ENCODE peak calls at places on chromosomes 5 and 9, in four cellular contexts. M is endodermal cell, J is NCI-H1048, Q is AG10803. S is an unnamed sample.

GRCh38 chr5:140400730-140401361 is 787 bp upstream of the ANKHD1 start:
- DNase-seq in M (peak), J (peak), Q (peak), S (peak)

GRCh38 chr9:72363226-72363625 is 1.8 kb downstream of the ZFAND5 start:
- DNase-seq in J (no peak), Q (no peak), M (no peak), S (peak)

GRCh38 chr5:170307575-170308465 is 10.2 kb upstream of the LCP2 start:
- DNase-seq in J (no peak), Q (peak), M (no peak), S (peak)

GRCh38 chr9:33649463-33649862 is 125.4 kb downstream of the ANKRD18B start:
- DNase-seq in Q (no peak), M (no peak), J (no peak), S (no peak)

GRCh38 chr5:107121793-107122519 is 548.8 kb downstream of the EFNA5 start:
- DNase-seq in M (no peak), J (no peak), Q (no peak), S (no peak)

GRCh38 chr9:133584167-133584558 is 25.0 kb downstream of the FAM163B start:
- DNase-seq in M (no peak), J (no peak), Q (no peak), S (no peak)

GRCh38 chr9:14312721-14313377 is 1.1 kb downstream of the NFIB start:
- DNase-seq in J (no peak), Q (no peak), M (peak), S (peak)

GRCh38 chr9:85514256-85514655 is 227.5 kb downstream of the AGTPBP1 start:
- DNase-seq in Q (no peak), M (no peak), J (no peak), S (peak)

GRCh38 chr5:112348915-112349314 is 70.2 kb downstream of the EPB41L4A start:
- DNase-seq in Q (no peak), J (no peak), M (no peak), S (no peak)

GRCh38 chr5:54990751-54991349 is 5.5 kb upstream of the ESM1 start:
- DNase-seq in J (no peak), M (no peak), Q (peak), S (peak)

GRCh38 chr5:135457424-135458071 is 5.4 kb upstream of the TIFAB start:
- DNase-seq in Q (peak), M (peak), J (peak), S (peak)

GRCh38 chr5:122192883-122193496 is 63.6 kb downstream of the ZNF474 start:
- DNase-seq in M (peak), Q (peak), J (peak), S (peak)

GRCh38 chr9:131834721-131835120 is 94.8 kb upstream of the RAPGEF1 start:
- DNase-seq in J (no peak), Q (no peak), M (no peak), S (no peak)

GRCh38 chr5:126234563-126235195 is 188.5 kb upstream of the GRAMD2B start:
- DNase-seq in J (no peak), M (peak), Q (peak), S (peak)

GRCh38 chr9:136074706-136075105 is 20.4 kb downstream of the NACC2 start:
- DNase-seq in J (no peak), Q (no peak), M (peak), S (no peak)

GRCh38 chr5:10595678-10596309 is 31.9 kb downstream of the ANKRD33B start:
- DNase-seq in M (no peak), J (peak), Q (peak), S (peak)

GRCh38 chr5:31270396-31270795 is 76.9 kb downstream of the CDH6 start:
- DNase-seq in J (no peak), M (no peak), Q (no peak), S (no peak)

GRCh38 chr5:11181940-11182339 is 420.9 kb upstream of the DAP start:
- DNase-seq in J (no peak), Q (no peak), M (no peak), S (no peak)

GRCh38 chr5:163385276-163385675 is 52.1 kb upstream of the CCNG1 start:
- DNase-seq in M (no peak), Q (no peak), J (no peak), S (no peak)

GRCh38 chr9:114170792-114171461 is 15.6 kb downstream of the COL27A1 start:
- DNase-seq in J (no peak), Q (no peak), M (no peak), S (no peak)

GRCh38 chr5:177494356-177495195 is 2.8 kb downstream of the PDLIM7 start:
- DNase-seq in M (peak), Q (peak), J (no peak), S (peak)

GRCh38 chr5:41856644-41857491 is 13.4 kb downstream of the OXCT1 start:
- DNase-seq in Q (peak), M (peak), J (no peak), S (peak)

GRCh38 chr9:126151031-126151670 is 175.5 kb upstream of the MVB12B start:
- DNase-seq in M (no peak), Q (no peak), J (no peak), S (no peak)

GRCh38 chr5:81826128-81826527 is 75.2 kb upstream of the SSBP2 start:
- DNase-seq in M (no peak), J (no peak), Q (peak), S (no peak)

GRCh38 chr5:143436871-143437270 is 33.4 kb upstream of the NR3C1 start:
- DNase-seq in M (no peak), J (no peak), Q (no peak), S (peak)

GRCh38 chr5:150658699-150659265 is 2.3 kb upstream of the MYOZ3 start:
- DNase-seq in M (peak), J (no peak), Q (no peak), S (no peak)

GRCh38 chr9:91789941-91790340 is 160.1 kb downstream of the ROR2 start:
- DNase-seq in Q (no peak), J (no peak), M (no peak), S (no peak)

GRCh38 chr5:73853091-73853490 is 227.1 kb downstream of the ARHGEF28 start:
- DNase-seq in Q (peak), J (no peak), M (no peak), S (peak)

GRCh38 chr9:107638496-107638895 is 148.9 kb upstream of the KLF4 start:
- DNase-seq in M (no peak), J (no peak), Q (no peak), S (no peak)

GRCh38 chr9:111597852-111598729 is 1.4 kb downstream of the PTGR1 start:
- DNase-seq in M (peak), Q (peak), J (no peak), S (peak)

S was measured in mammary epithelial cell.